ENCODE peak calls at places on chromosomes 2 and 18, in five cellular contexts. H, S, X, L and F are unnamed samples.

GRCh38 chr2:112055833-112056625 is 960 bp downstream of the TMEM87B start:
- DNase-seq in S (no peak), L (peak; percentile 85), X (peak; percentile 66), H (no peak), F (no peak)

GRCh38 chr2:181642071-181642470 is 14.8 kb downstream of the CERKL start:
- DNase-seq in L (no peak), S (no peak), X (no peak), H (no peak), F (no peak)

GRCh38 chr2:212170382-212170781 is 368.2 kb downstream of the ERBB4 start:
- DNase-seq in H (no peak), L (no peak), X (no peak), S (no peak), F (no peak)

GRCh38 chr2:197300139-197300538 is 10.4 kb downstream of the ANKRD44 start:
- DNase-seq in X (no peak), L (no peak), S (no peak), H (no peak), F (no peak)

GRCh38 chr2:12702661-12703121 is 14.0 kb upstream of the TRIB2 start:
- DNase-seq in L (no peak), S (no peak), H (no peak), X (no peak), F (no peak)

GRCh38 chr2:107558295-107558694 is 268.4 kb upstream of the RGPD4 start:
- DNase-seq in X (no peak), L (no peak), H (no peak), S (no peak), F (no peak)

GRCh38 chr2:114127372-114127771 is 237.5 kb downstream of the ACTR3 start:
- DNase-seq in H (no peak), S (no peak), X (no peak), L (no peak), F (no peak)

GRCh38 chr2:222353998-222354397 is 55.2 kb upstream of the PAX3 start:
- DNase-seq in H (no peak), L (no peak), X (no peak), S (no peak), F (no peak)

GRCh38 chr2:2701176-2701781 is 370.2 kb upstream of the MYT1L start:
- DNase-seq in S (no peak), X (no peak), L (no peak), H (no peak), F (no peak)

GRCh38 chr18:76161983-76162382 is 333.1 kb downstream of the ZNF516 start:
- DNase-seq in L (no peak), S (no peak), X (no peak), H (no peak), F (no peak)

GRCh38 chr2:38293152-38293865 is 83.8 kb downstream of the ATL2 start:
- DNase-seq in S (no peak), H (no peak), X (no peak), L (no peak), F (no peak)
- TF ChIP-seq POLR2AphosphoS5 in S (no peak), H (no peak), X (no peak), L (peak; percentile 1), F (no peak)

GRCh38 chr2:154133823-154134222 is 262.1 kb downstream of the GALNT13 start:
- DNase-seq in X (no peak), H (no peak), S (no peak), L (no peak), F (no peak)

GRCh38 chr2:154125900-154126299 is 254.2 kb downstream of the GALNT13 start:
- DNase-seq in H (no peak), S (no peak), X (no peak), L (no peak), F (no peak)

GRCh38 chr2:154132827-154133226 is 261.1 kb downstream of the GALNT13 start:
- DNase-seq in H (no peak), L (no peak), X (no peak), S (no peak), F (no peak)

DNA sequence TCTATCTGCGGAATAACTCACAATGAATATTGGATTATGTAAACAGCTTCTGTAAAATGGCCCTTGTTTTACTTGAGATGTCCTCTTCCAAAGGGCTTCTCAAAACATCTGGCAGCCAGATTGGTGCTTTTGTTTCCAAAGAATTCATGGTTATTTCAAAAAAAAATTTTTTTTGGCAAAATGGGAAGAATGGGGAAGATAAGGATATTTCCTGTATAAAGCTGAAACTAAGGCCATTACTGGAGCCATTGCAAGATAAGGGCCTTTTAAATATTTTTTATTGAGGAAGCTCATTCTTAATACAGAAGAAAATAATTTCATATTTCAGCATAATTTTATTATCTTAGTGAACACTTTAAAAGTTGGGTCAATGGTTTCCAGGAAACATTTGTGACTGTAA is 259.1 kb downstream of the GALNT13 start:
- DNase-seq in S (no peak), X (no peak), L (no peak), H (no peak), F (no peak)
- TF ChIP-seq POLR2AphosphoS5 in S (no peak), X (no peak), L (no peak), H (no peak), F (no peak)

DNA sequence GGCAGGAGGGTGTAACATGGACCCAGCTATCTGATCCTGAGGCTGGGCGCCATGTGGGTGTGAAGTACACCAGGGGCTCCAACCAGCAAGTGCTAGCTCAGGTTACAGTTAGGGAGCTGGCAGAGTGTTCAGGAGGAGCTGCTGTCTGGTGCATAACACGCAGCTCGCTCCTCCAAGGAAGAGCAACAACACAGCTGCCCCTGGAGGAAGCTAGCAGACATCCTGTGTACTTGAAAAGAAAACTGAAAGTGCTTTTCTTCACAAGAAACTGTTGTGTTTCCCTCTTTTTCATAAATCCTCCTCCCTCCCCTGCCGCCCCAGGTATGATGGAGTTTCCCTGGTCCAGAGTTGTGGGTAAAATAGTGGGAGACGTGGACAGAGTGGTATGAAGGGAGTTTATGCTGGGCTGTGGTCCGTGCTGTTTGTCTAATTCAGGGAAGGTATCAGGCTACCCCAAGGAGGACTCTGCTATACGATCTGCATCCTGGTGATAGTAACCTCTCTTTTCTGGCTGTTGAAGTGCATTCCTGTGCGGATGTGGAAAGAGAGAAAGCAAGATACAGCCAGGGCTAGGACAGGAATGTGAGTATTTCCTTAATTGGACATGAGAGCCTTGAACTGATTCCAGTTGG is 6.1 kb upstream of the LBH start:
- DNase-seq in H (no peak), L (peak; percentile 84), X (peak; percentile 52), S (no peak), F (no peak)
- TF ChIP-seq POLR2AphosphoS5 in H (no peak), L (peak; percentile 19), X (peak; percentile 23), S (no peak), F (no peak)

GRCh38 chr2:38122344-38122743 is 46.4 kb upstream of the CYP1B1 start:
- DNase-seq in L (no peak), S (no peak), H (no peak), X (no peak), F (no peak)
- TF ChIP-seq POLR2AphosphoS5 in L (no peak), S (no peak), H (no peak), X (no peak), F (no peak)

DNA sequence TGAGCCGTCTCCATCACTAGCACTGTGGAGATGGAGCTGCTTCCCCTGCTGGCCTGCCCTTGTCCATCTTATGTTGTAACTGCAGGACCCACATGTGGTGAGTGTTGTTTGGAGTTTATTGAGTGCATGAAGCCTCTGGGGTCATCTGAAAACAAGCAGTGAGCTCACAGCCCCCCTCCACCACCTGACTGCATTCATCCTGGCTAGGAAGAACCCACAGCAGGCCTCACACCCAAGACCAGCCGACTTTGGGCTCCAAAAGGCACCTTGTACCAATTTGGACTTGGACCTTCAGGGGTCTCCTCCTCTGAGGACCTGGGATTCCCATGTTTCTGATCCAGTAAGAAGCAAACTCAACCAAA is 116.1 kb downstream of the TWIST2 start:
- DNase-seq in H (no peak), L (no peak), X (no peak), S (no peak), F (no peak)
- TF ChIP-seq POLR2AphosphoS5 in H (no peak), L (no peak), X (no peak), S (no peak), F (no peak)

GRCh38 chr2:43407826-43408783 is 181.7 kb upstream of the ZFP36L2 start:
- DNase-seq in X (no peak), L (no peak), H (no peak), S (no peak), F (no peak)
- TF ChIP-seq POLR2AphosphoS5 in X (no peak), L (no peak), H (no peak), S (no peak), F (no peak)

DNA sequence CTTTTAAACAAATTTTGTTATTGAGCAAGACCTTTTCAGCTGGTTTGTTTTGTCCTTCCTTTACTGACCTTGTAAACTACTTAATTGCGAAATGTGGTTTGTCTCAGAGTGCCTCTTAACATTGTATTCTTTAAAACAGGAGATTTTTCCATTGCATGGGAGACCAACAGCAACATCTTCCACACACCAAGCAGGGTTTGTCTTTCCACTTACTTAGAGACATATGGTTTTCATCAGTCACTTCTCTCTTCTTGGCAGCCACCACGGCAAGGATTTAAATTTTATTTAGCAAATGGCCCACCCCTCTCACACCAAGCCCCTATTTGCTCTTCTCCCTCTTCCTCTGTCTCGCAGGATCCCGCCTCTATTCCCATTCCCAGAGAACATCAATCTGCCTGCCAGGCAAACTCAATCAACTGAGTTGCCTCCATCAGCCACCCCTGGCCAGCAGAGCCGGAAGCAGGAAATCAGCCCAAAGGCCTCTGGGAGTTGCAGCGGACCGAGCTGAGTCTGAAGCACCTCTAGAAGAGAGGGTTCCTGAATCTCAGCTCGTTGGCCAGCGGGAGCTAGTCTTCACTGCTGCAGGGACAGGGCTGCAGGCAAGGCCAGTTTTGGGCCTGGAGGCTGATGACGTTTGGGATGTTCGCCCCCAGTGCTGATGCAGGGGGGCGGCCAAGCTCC is 11.3 kb upstream of the CIB4 start:
- DNase-seq in L (peak; percentile 76), H (no peak), X (peak; percentile 13), S (no peak), F (no peak)
- TF ChIP-seq POLR2AphosphoS5 in L (peak; percentile 49), H (no peak), X (peak; percentile 37), S (no peak), F (no peak)

GRCh38 chr2:101223814-101224231 is 28.9 kb upstream of the CNOT11 start:
- DNase-seq in H (peak; percentile 23), S (no peak), L (no peak), X (peak; percentile 51), F (peak; percentile 47)
- TF ChIP-seq POLR2AphosphoS5 in H (no peak), S (no peak), L (no peak), X (no peak), F (no peak)